ENCODE peak calls at places on chromosomes 13 and 19, in five cellular contexts. C is stimulated activated CD4-positive, alpha-beta T cell treated with anti-CD3 and anti-CD28 coated beads, Interleukin-4, amount 100 ng/mL, for 1 hour; F is EL; P is AG08396; H is kidney epithelial cell. Q is an unnamed sample.
A peak's percentile ranks its signal among the peaks of the same experiment; 100 is the strongest.

GRCh38 chr19:30163663-30164062 is 208.5 kb upstream of the ZNF536 start:
- DNase-seq in H (no peak), C (no peak), F (no peak), P (no peak), Q (no peak)

GRCh38 chr19:30168760-30169159 is 203.4 kb upstream of the ZNF536 start:
- DNase-seq in P (no peak), H (no peak), F (no peak), C (no peak), Q (no peak)

GRCh38 chr19:47231215-47232054 is 436 bp upstream of the BBC3 start:
- DNase-seq in C (peak; percentile 93), F (peak; percentile 86), H (no peak), P (peak; percentile 91), Q (peak; percentile 69)

GRCh38 chr13:91331047-91331915 is 16.2 kb upstream of the MIR17HG start:
- DNase-seq in H (no peak), F (no peak), P (no peak), C (no peak), Q (no peak)

GRCh38 chr13:111864566-111864965 is 202.4 kb upstream of the SOX1 start:
- DNase-seq in H (no peak), C (no peak), P (no peak), F (no peak), Q (no peak)

GRCh38 chr13:30376426-30377311 is 45.6 kb upstream of the UBE2L5 start:
- DNase-seq in H (no peak), C (peak; percentile 48), F (no peak), P (no peak), Q (no peak)

GRCh38 chr19:3825286-3825956 is 39.2 kb upstream of the MATK start:
- DNase-seq in H (no peak), F (no peak), C (no peak), P (no peak), Q (no peak)

GRCh38 chr19:29680447-29680846 is 15.2 kb downstream of the PLEKHF1 start:
- DNase-seq in F (no peak), C (peak; percentile 74), P (no peak), H (no peak), Q (no peak)

GRCh38 chr13:44921931-44922758 is 67.1 kb downstream of the NUFIP1 start:
- DNase-seq in H (peak; percentile 74), F (peak; percentile 92), C (no peak), P (peak; percentile 65), Q (peak; percentile 31)

GRCh38 chr19:42281175-42282035 is 12.4 kb downstream of the CIC start:
- DNase-seq in C (no peak), F (peak; percentile 47), P (peak; percentile 56), H (no peak), Q (no peak)

GRCh38 chr19:2426661-2427322 is 594 bp downstream of the TIMM13 start:
- DNase-seq in P (peak; percentile 85), H (no peak), C (peak; percentile 56), F (peak; percentile 52), Q (peak; percentile 53)

GRCh38 chr13:72652681-72653080 is 74.7 kb downstream of the MZT1 start:
- DNase-seq in P (no peak), H (no peak), F (no peak), C (no peak), Q (no peak)

GRCh38 chr19:1102407-1103106 is 1.2 kb upstream of the GPX4 start:
- DNase-seq in P (peak; percentile 84), C (peak; percentile 65), H (peak; percentile 100), F (peak; percentile 100), Q (peak; percentile 76)